ENCODE peak calls at places on chromosome 4, in five cellular contexts. D is OCI-LY7, O is PC-3, M is MM.1S, K is neural progenitor cell. G is an unnamed sample.

GRCh38 chr4:39662683-39663082 is 24.0 kb upstream of the SMIM14 start:
- DNase-seq in K (no peak), O (no peak), D (no peak), M (no peak), G (no peak)

GRCh38 chr4:148808416-148808815 is 366.2 kb upstream of the NR3C2 start:
- DNase-seq in O (no peak), D (no peak), K (no peak), M (no peak), G (no peak)

GRCh38 chr4:19689511-19689910 is 562.2 kb upstream of the SLIT2 start:
- DNase-seq in M (no peak), O (peak; percentile 75), D (no peak), K (no peak), G (peak; percentile 83)

GRCh38 chr4:4386736-4387392 is at the start of gene NSG1:
- DNase-seq in O (no peak), D (peak; percentile 53), M (no peak), K (peak; percentile 73), G (peak; percentile 60)

GRCh38 chr4:170025523-170026252 is 507 bp downstream of the MFAP3L start:
- DNase-seq in D (no peak), O (no peak), M (no peak), K (peak; percentile 58), G (peak; percentile 41)

GRCh38 chr4:117331817-117332216 is 246.4 kb upstream of the TRAM1L1 start:
- DNase-seq in K (no peak), O (no peak), D (no peak), M (no peak), G (no peak)

GRCh38 chr4:26701786-26702227 is 117.9 kb downstream of the TBC1D19 start:
- DNase-seq in O (peak; percentile 45), D (no peak), K (no peak), M (no peak), G (peak; percentile 55)

GRCh38 chr4:8101213-8101781 is 57.3 kb downstream of the ABLIM2 start:
- DNase-seq in O (no peak), D (no peak), K (no peak), M (no peak), G (peak; percentile 47)

GRCh38 chr4:185467101-185467500 is 4.4 kb downstream of the CCDC110 start:
- DNase-seq in M (no peak), O (no peak), K (no peak), D (no peak), G (peak; percentile 59)

GRCh38 chr4:146638801-146639351 is at the start of gene POU4F2:
- DNase-seq in D (no peak), O (no peak), M (no peak), K (peak; percentile 76), G (peak; percentile 52)

GRCh38 chr4:88737304-88738015 is 39.8 kb upstream of the NAP1L5 start:
- DNase-seq in M (peak; percentile 79), D (no peak), O (no peak), K (peak; percentile 54), G (no peak)
- TF ChIP-seq EZH2phosphoT487 in M (no peak), D (no peak), O (no peak), K (no peak), G (no peak)

GRCh38 chr4:120921456-120922389 is 803 bp downstream of the PRDM5 start:
- DNase-seq in K (peak; percentile 69), M (peak; percentile 59), O (peak; percentile 53), D (no peak), G (peak; percentile 84)
- H3K4me3 ChIP-seq in K (peak overlapping the region; percentile 72), M (peak overlapping the region; percentile 86), O (peak overlapping the region; percentile 89), D (no peak overlapping the region), G (peak overlapping the region; percentile 84)

GRCh38 chr4:77430847-77431246 is 174.8 kb upstream of the CXCL13 start:
- DNase-seq in M (no peak), D (no peak), O (no peak), K (peak; percentile 34), G (no peak)
- TF ChIP-seq EZH2phosphoT487 in M (no peak), D (no peak), O (no peak), K (no peak), G (no peak)

DNA sequence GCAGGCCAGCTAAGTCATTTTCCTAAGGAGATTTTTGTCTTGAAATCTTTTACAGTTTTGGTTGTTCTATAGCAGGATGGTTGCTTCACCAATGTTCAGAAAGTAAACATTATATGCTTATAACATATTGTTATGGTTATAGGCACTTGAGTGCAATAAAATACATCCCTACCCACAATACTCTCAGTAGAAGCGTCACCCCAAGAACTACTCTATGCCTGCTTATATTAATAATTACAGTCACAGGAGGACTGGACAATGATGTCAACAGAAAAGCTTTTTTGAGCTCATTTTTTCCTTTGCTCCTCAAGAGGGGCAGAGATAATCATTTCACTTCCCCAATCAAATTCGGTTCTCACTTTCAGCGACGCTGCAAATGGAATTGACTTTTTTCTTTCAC is 25.1 kb upstream of the SGMS2 start:
- DNase-seq in O (no peak), K (no peak), M (no peak), D (no peak), G (no peak)
- H3K4me3 ChIP-seq in O (no peak overlapping the region), K (no peak overlapping the region), M (no peak overlapping the region), D (no peak overlapping the region), G (no peak overlapping the region)

GRCh38 chr4:23036503-23036902 is 343.8 kb downstream of the GBA3 start:
- DNase-seq in K (no peak), M (no peak), D (no peak), O (peak; percentile 64), G (peak; percentile 13)
- TF ChIP-seq EZH2phosphoT487 in K (no peak), M (no peak), D (no peak), O (no peak), G (no peak)

GRCh38 chr4:87076690-87077358 is 142.0 kb downstream of the AFF1 start:
- DNase-seq in K (no peak), D (no peak), O (no peak), M (no peak), G (peak; percentile 37)

GRCh38 chr4:87075876-87076275 is 141.1 kb downstream of the AFF1 start:
- DNase-seq in K (no peak), O (no peak), M (no peak), D (no peak), G (no peak)

GRCh38 chr4:87071401-87071800 is 136.6 kb downstream of the AFF1 start:
- DNase-seq in O (no peak), K (no peak), D (no peak), M (no peak), G (no peak)

GRCh38 chr4:87073570-87074470 is 139.0 kb downstream of the AFF1 start:
- DNase-seq in K (peak; percentile 35), O (peak; percentile 79), M (peak; percentile 78), D (peak; percentile 82), G (no peak)

GRCh38 chr4:87073187-87073569 is 138.4 kb downstream of the AFF1 start:
- DNase-seq in K (no peak), D (peak; percentile 66), M (no peak), O (no peak), G (no peak)
- H3K4me3 ChIP-seq in K (no peak overlapping the region), D (peak overlapping the region; percentile 60), M (peak overlapping the region; percentile 53), O (peak overlapping the region; percentile 36), G (no peak overlapping the region)

GRCh38 chr4:90495211-90495610 is 368.0 kb downstream of the CCSER1 start:
- DNase-seq in D (no peak), M (no peak), K (no peak), O (no peak), G (no peak)

GRCh38 chr4:90498175-90498574 is 371.0 kb downstream of the CCSER1 start:
- DNase-seq in D (no peak), K (no peak), O (no peak), M (no peak), G (no peak)

DNA sequence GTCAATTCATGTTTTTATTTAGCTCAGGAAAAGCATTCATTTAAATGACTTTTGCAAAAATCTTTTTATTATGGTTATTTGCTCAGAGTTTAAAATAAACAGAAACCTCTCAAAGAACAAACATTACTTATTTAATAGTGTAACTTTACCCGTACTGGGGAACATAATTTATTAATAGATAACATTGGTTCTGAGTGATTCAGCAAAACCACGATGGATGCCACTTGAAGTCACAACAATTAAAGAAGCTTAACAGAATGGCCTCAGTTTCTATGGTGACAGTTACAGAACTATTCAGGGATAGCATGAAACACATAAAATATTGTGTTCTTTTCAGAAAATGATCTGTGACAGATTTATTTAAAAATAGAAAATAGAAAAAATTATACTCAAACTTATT is 368.7 kb downstream of the CCSER1 start:
- DNase-seq in D (no peak), K (no peak), M (no peak), O (peak; percentile 73), G (no peak)
- TF ChIP-seq EZH2phosphoT487 in D (no peak), K (no peak), M (no peak), O (no peak), G (no peak)

G was measured in GM23248.